ENCODE peak calls at places on chromosomes 6 and 20, in six cellular contexts. O is midbrain, E is immature natural killer cell, V is fibroblast of mammary gland, G is colonic mucosa, K is heart right ventricle. W is an unnamed sample.

GRCh38 chr6:88748141-88748540 is 215.3 kb downstream of the RNGTT start:
- DNase-seq in O (no peak), E (no peak), V (peak; percentile 28), G (no peak), K (no peak), W (no peak)

GRCh38 chr6:12232339-12232738 is 57.8 kb upstream of the EDN1 start:
- DNase-seq in O (no peak), E (no peak), V (peak; percentile 33), G (no peak), K (no peak), W (no peak)

GRCh38 chr20:37406010-37406998 is 60.4 kb downstream of the SRC start:
- DNase-seq in O (peak; percentile 39), E (peak; percentile 34), V (no peak), G (no peak), K (peak; percentile 52), W (peak; percentile 28)

GRCh38 chr20:6765469-6766058 is 1.9 kb upstream of the BMP2 start:
- DNase-seq in O (peak; percentile 50), E (no peak), V (peak; percentile 70), G (no peak), K (no peak), W (no peak)

GRCh38 chr6:32825966-32826365 is 9.2 kb upstream of the HLA-DOB start:
- DNase-seq in O (peak; percentile 13), E (no peak), V (peak; percentile 68), G (no peak), K (no peak), W (no peak)

GRCh38 chr6:146871613-146872465 is 273.1 kb downstream of the ADGB start:
- DNase-seq in O (no peak), E (no peak), V (peak; percentile 89), G (no peak), K (no peak), W (no peak)

GRCh38 chr20:50317644-50318043 is 127.0 kb downstream of the CEBPB start:
- DNase-seq in O (peak; percentile 5), E (no peak), V (no peak), G (no peak), K (no peak), W (no peak)

GRCh38 chr6:155040154-155040553 is 45.0 kb downstream of the TIAM2 start:
- DNase-seq in O (no peak), E (no peak), V (no peak), G (no peak), K (no peak), W (no peak)

GRCh38 chr6:159117031-159117430 is 52.2 kb upstream of the FNDC1 start:
- DNase-seq in O (no peak), E (no peak), V (peak; percentile 49), G (no peak), K (no peak), W (no peak)

GRCh38 chr6:130396722-130397121 is 30.9 kb downstream of the TMEM200A start:
- DNase-seq in O (no peak), E (peak; percentile 6), V (peak; percentile 34), G (no peak), K (no peak), W (no peak)

GRCh38 chr6:147077251-147077650 is 127.0 kb upstream of the STXBP5 start:
- DNase-seq in O (peak; percentile 66), E (no peak), V (no peak), G (no peak), K (no peak), W (no peak)

GRCh38 chr6:88577461-88577860 is 386.0 kb downstream of the RNGTT start:
- DNase-seq in O (no peak), E (no peak), V (no peak), G (no peak), K (no peak), W (no peak)

GRCh38 chr20:23022849-23023248 is 12.3 kb upstream of the SSTR4 start:
- DNase-seq in O (no peak), E (no peak), V (no peak), G (no peak), K (no peak), W (no peak)

GRCh38 chr20:20837574-20838021 is 125.2 kb upstream of the RALGAPA2 start:
- DNase-seq in O (peak; percentile 86), E (peak; percentile 12), V (peak; percentile 50), G (peak; percentile 56), K (peak; percentile 40), W (no peak)

GRCh38 chr6:82365011-82365751 is 1.6 kb downstream of the TPBG start:
- DNase-seq in O (no peak), E (no peak), V (no peak), G (peak; percentile 43), K (peak; percentile 12), W (no peak)

GRCh38 chr6:19433101-19433500 is 404.1 kb upstream of the ID4 start:
- DNase-seq in O (peak; percentile 9), E (no peak), V (no peak), G (no peak), K (no peak), W (no peak)

W was measured in activated CD4-positive, alpha-beta T cell treated with anti-CD3 and anti-CD28 coated beads for 24 hours.